ENCODE peak calls at places on chromosomes 11 and 22, in six cellular contexts. One of them, this sample, is unnamed.

GRCh38 chr11:67389477-67389876 is 2.3 kb upstream of the RAD9A start:
- DNase-seq in colonic mucosa: peak; percentile 83
- DNase-seq in posterior vena cava: no peak
- DNase-seq in HEK293T: peak; percentile 65
- DNase-seq in T-helper 2 cell: peak; percentile 57
- DNase-seq in COR-L47: no peak
- DNase-seq in this sample: no peak

GRCh38 chr11:3841426-3842304 is 906 bp upstream of the RHOG start:
- DNase-seq in colonic mucosa: peak; percentile 92
- DNase-seq in posterior vena cava: no peak
- DNase-seq in HEK293T: peak; percentile 78
- DNase-seq in T-helper 2 cell: peak; percentile 97
- DNase-seq in COR-L47: peak; percentile 76
- DNase-seq in this sample: peak; percentile 91

GRCh38 chr11:67996622-67997459 is 7.1 kb downstream of the UNC93B1 start:
- DNase-seq in colonic mucosa: peak; percentile 96
- DNase-seq in posterior vena cava: peak; percentile 93
- DNase-seq in HEK293T: peak; percentile 93
- DNase-seq in T-helper 2 cell: peak; percentile 35
- DNase-seq in COR-L47: no peak
- DNase-seq in this sample: peak; percentile 86

GRCh38 chr22:46652081-46652929 is 32.1 kb downstream of the GRAMD4 start:
- DNase-seq in colonic mucosa: no peak
- DNase-seq in posterior vena cava: no peak
- DNase-seq in HEK293T: no peak
- DNase-seq in T-helper 2 cell: no peak
- DNase-seq in COR-L47: no peak
- DNase-seq in this sample: no peak

GRCh38 chr11:94376841-94377240 is 24.4 kb downstream of the GPR83 start:
- DNase-seq in colonic mucosa: no peak
- DNase-seq in posterior vena cava: no peak
- DNase-seq in HEK293T: no peak
- DNase-seq in T-helper 2 cell: no peak
- DNase-seq in COR-L47: no peak
- DNase-seq in this sample: no peak

GRCh38 chr22:41660416-41660815 is 28.3 kb downstream of the SNU13 start:
- DNase-seq in colonic mucosa: no peak
- DNase-seq in posterior vena cava: no peak
- DNase-seq in HEK293T: no peak
- DNase-seq in T-helper 2 cell: no peak
- DNase-seq in COR-L47: no peak
- DNase-seq in this sample: no peak

GRCh38 chr11:12900496-12900895 is 108.6 kb upstream of the RASSF10 start:
- DNase-seq in colonic mucosa: no peak
- DNase-seq in posterior vena cava: no peak
- DNase-seq in HEK293T: no peak
- DNase-seq in T-helper 2 cell: no peak
- DNase-seq in COR-L47: no peak
- DNase-seq in this sample: no peak

GRCh38 chr22:17366830-17367229 is 2.4 kb upstream of the CECR2 start:
- DNase-seq in colonic mucosa: peak; percentile 31
- DNase-seq in posterior vena cava: no peak
- DNase-seq in HEK293T: peak; percentile 82
- DNase-seq in T-helper 2 cell: peak; percentile 22
- DNase-seq in COR-L47: no peak
- DNase-seq in this sample: no peak

GRCh38 chr11:122874991-122875390 is 7.6 kb upstream of the JHY start:
- DNase-seq in colonic mucosa: no peak
- DNase-seq in posterior vena cava: no peak
- DNase-seq in HEK293T: no peak
- DNase-seq in T-helper 2 cell: no peak
- DNase-seq in COR-L47: no peak
- DNase-seq in this sample: no peak

GRCh38 chr22:28207281-28208030 is 288.4 kb upstream of the PITPNB start:
- DNase-seq in colonic mucosa: no peak
- DNase-seq in posterior vena cava: no peak
- DNase-seq in HEK293T: no peak
- DNase-seq in T-helper 2 cell: no peak
- DNase-seq in COR-L47: no peak
- DNase-seq in this sample: no peak

GRCh38 chr11:105000167-105000566 is 22.8 kb downstream of the CASP5 start:
- DNase-seq in colonic mucosa: no peak
- DNase-seq in posterior vena cava: no peak
- DNase-seq in HEK293T: peak; percentile 10
- DNase-seq in T-helper 2 cell: peak; percentile 21
- DNase-seq in COR-L47: no peak
- DNase-seq in this sample: no peak

GRCh38 chr22:49116021-49116420 is 711.7 kb downstream of the BRD1 start:
- DNase-seq in colonic mucosa: no peak
- DNase-seq in posterior vena cava: no peak
- DNase-seq in HEK293T: no peak
- DNase-seq in T-helper 2 cell: no peak
- DNase-seq in COR-L47: no peak
- DNase-seq in this sample: no peak

GRCh38 chr11:61967924-61968757 is 707 bp upstream of the FTH1 start:
- DNase-seq in colonic mucosa: peak; percentile 66
- DNase-seq in posterior vena cava: peak; percentile 88
- DNase-seq in HEK293T: no peak
- DNase-seq in T-helper 2 cell: peak; percentile 70
- DNase-seq in COR-L47: peak; percentile 43
- DNase-seq in this sample: peak; percentile 83

GRCh38 chr11:2140411-2141400 is 1.5 kb upstream of the IGF2 start:
- DNase-seq in colonic mucosa: no peak
- DNase-seq in posterior vena cava: no peak
- DNase-seq in HEK293T: no peak
- DNase-seq in T-helper 2 cell: peak; percentile 17
- DNase-seq in COR-L47: no peak
- DNase-seq in this sample: no peak

GRCh38 chr11:77146261-77147035 is 18.4 kb downstream of the MYO7A start:
- DNase-seq in colonic mucosa: no peak
- DNase-seq in posterior vena cava: no peak
- DNase-seq in HEK293T: no peak
- DNase-seq in T-helper 2 cell: no peak
- DNase-seq in COR-L47: no peak
- DNase-seq in this sample: no peak

GRCh38 chr22:36350751-36351594 is 36.8 kb downstream of the MYH9 start:
- DNase-seq in colonic mucosa: peak; percentile 23
- DNase-seq in posterior vena cava: no peak
- DNase-seq in HEK293T: no peak
- DNase-seq in T-helper 2 cell: no peak
- DNase-seq in COR-L47: no peak
- DNase-seq in this sample: no peak

GRCh38 chr11:77125695-77126094 is 2.4 kb upstream of the MYO7A start:
- DNase-seq in colonic mucosa: no peak
- DNase-seq in posterior vena cava: no peak
- DNase-seq in HEK293T: no peak
- DNase-seq in T-helper 2 cell: no peak
- DNase-seq in COR-L47: no peak
- DNase-seq in this sample: no peak

GRCh38 chr11:34941688-34942087 is 25.3 kb downstream of the PDHX start:
- DNase-seq in colonic mucosa: no peak
- DNase-seq in posterior vena cava: peak; percentile 43
- DNase-seq in HEK293T: no peak
- DNase-seq in T-helper 2 cell: no peak
- DNase-seq in COR-L47: no peak
- DNase-seq in this sample: no peak

GRCh38 chr11:123302751-123303195 is 107.7 kb upstream of the CLMP start:
- DNase-seq in colonic mucosa: no peak
- DNase-seq in posterior vena cava: no peak
- DNase-seq in HEK293T: no peak
- DNase-seq in T-helper 2 cell: peak; percentile 71
- DNase-seq in COR-L47: no peak
- DNase-seq in this sample: no peak

GRCh38 chr22:38199826-38200559 is 1.8 kb upstream of the MAFF start:
- DNase-seq in colonic mucosa: no peak
- DNase-seq in posterior vena cava: no peak
- DNase-seq in HEK293T: no peak
- DNase-seq in T-helper 2 cell: no peak
- DNase-seq in COR-L47: no peak
- DNase-seq in this sample: no peak

GRCh38 chr11:68116126-68116525 is 5.1 kb downstream of the CHKA start:
- DNase-seq in colonic mucosa: peak; percentile 57
- DNase-seq in posterior vena cava: peak; percentile 3
- DNase-seq in HEK293T: no peak
- DNase-seq in T-helper 2 cell: no peak
- DNase-seq in COR-L47: no peak
- DNase-seq in this sample: no peak